ENCODE peak calls at places on chromosome 22, in six cellular contexts. B is glutamatergic neuron; L is A549; N is occipital lobe; S is activated CD4-positive, alpha-beta T cell treated with anti-CD3 and anti-CD28 coated beads, Interleukin-2, amount 50 U/mL, for 48 hours; O is activated T-cell treated with anti-CD3 and anti-CD28 coated beads, Interleukin-2, amount 50 U/mL, for 48 hours. A is an unnamed sample.

GRCh38 chr22:42335839-42336378 is 65.5 kb upstream of the TCF20 start:
- DNase-seq in B (no peak), L (no peak), N (no peak), S (no peak), O (no peak), A (no peak)

GRCh38 chr22:38796262-38796957 is 2.5 kb upstream of the DNAL4 start:
- DNase-seq in B (no peak), L (no peak), N (no peak), S (no peak), O (no peak), A (no peak)

GRCh38 chr22:23790819-23791736 is 4.3 kb downstream of the SMARCB1 start:
- DNase-seq in B (no peak), L (no peak), N (no peak), S (no peak), O (no peak), A (no peak)

GRCh38 chr22:46602025-46602424 is 18.2 kb upstream of the GRAMD4 start:
- DNase-seq in B (no peak), L (no peak), N (no peak), S (no peak), O (no peak), A (no peak)

GRCh38 chr22:50481440-50482106 is at the start of gene ADM2:
- DNase-seq in B (peak; percentile 78), L (no peak), N (no peak), S (peak; percentile 78), O (peak; percentile 73), A (no peak)

GRCh38 chr22:20624161-20624616 is 116.8 kb downstream of the MED15 start:
- DNase-seq in B (no peak), L (no peak), N (no peak), S (peak; percentile 77), O (peak; percentile 82), A (no peak)

GRCh38 chr22:46445771-46446485 is 91.5 kb downstream of the CELSR1 start:
- DNase-seq in B (no peak), L (no peak), N (no peak), S (no peak), O (no peak), A (no peak)

GRCh38 chr22:49192857-49193250 is 634.8 kb downstream of the BRD1 start:
- DNase-seq in B (no peak), L (no peak), N (no peak), S (no peak), O (no peak), A (no peak)

GRCh38 chr22:42270178-42270511 is 308 bp downstream of the TCF20 start:
- DNase-seq in B (peak; percentile 35), L (peak; percentile 22), N (no peak), S (no peak), O (peak; percentile 64), A (peak; percentile 27)

A was measured in H54.